ENCODE peak calls at places on chromosome 12, in eight cellular contexts. F is cardiac fibroblast; N is brain microvascular endothelial cell; Z is stimulated activated CD8-positive, alpha-beta memory T cell treated with anti-CD3 and anti-CD28 coated beads, Interleukin-2, amount 100 ng/mL, for 48 hours; T is CD8-positive, alpha-beta memory T cell; D is A549; U is ecto neural progenitor cell; K is EL. O is an unnamed sample.

GRCh38 chr12:12871587-12872138 is 19.7 kb upstream of the GPRC5A start:
- DNase-seq in F (no peak), N (no peak), Z (no peak), T (no peak), D (no peak), U (no peak), K (no peak), O (no peak)

GRCh38 chr12:4858385-4858784 is 51.3 kb upstream of the KCNA1 start:
- DNase-seq in F (no peak), N (no peak), Z (no peak), T (no peak), D (no peak), U (peak; percentile 83), K (no peak), O (no peak)

GRCh38 chr12:98352835-98353234 is 162.6 kb upstream of the TMPO start:
- DNase-seq in F (peak; percentile 54), N (peak; percentile 38), Z (no peak), T (no peak), D (peak; percentile 26), U (no peak), K (no peak), O (no peak)

GRCh38 chr12:124898200-124898950 is 16.1 kb downstream of the UBC start:
- DNase-seq in F (no peak), N (no peak), Z (peak; percentile 52), T (peak; percentile 45), D (peak; percentile 90), U (no peak), K (peak; percentile 49), O (no peak)

GRCh38 chr12:52796839-52797528 is 1.1 kb upstream of the KRT3 start:
- DNase-seq in F (no peak), N (no peak), Z (no peak), T (no peak), D (no peak), U (no peak), K (no peak), O (no peak)

GRCh38 chr12:88388566-88389269 is 191.6 kb downstream of the KITLG start:
- DNase-seq in F (peak; percentile 54), N (peak; percentile 75), Z (no peak), T (no peak), D (no peak), U (no peak), K (peak; percentile 29), O (no peak)

GRCh38 chr12:2347844-2348476 is 295.2 kb downstream of the CACNA1C start:
- DNase-seq in F (peak; percentile 12), N (peak; percentile 24), Z (no peak), T (no peak), D (no peak), U (peak; percentile 51), K (no peak), O (no peak)

GRCh38 chr12:123268850-123269249 is 2.8 kb downstream of the CDK2AP1 start:
- DNase-seq in F (no peak), N (no peak), Z (no peak), T (no peak), D (no peak), U (no peak), K (no peak), O (no peak)

GRCh38 chr12:132422057-132423043 is 67.6 kb upstream of the FBRSL1 start:
- DNase-seq in F (no peak), N (no peak), Z (no peak), T (no peak), D (no peak), U (no peak), K (no peak), O (no peak)

O was measured in GM18507.